ENCODE peak calls at places on chromosomes 11 and 22, in nine cellular contexts. One of them, this sample, is unnamed.

GRCh38 chr11:44659641-44660040 is 67.1 kb upstream of the TSPAN18 start:
- DNase-seq in choroid plexus epithelial cell: no peak
- DNase-seq in adrenal gland: no peak
- DNase-seq in tibial artery: peak
- DNase-seq in foreskin keratinocyte: no peak
- DNase-seq in sigmoid colon: peak
- DNase-seq in Calu3: no peak
- DNase-seq in PC-3: no peak
- DNase-seq in left ventricle myocardium inferior: peak
- DNase-seq in this sample: no peak

GRCh38 chr11:102615077-102615893 is 9.8 kb downstream of the MMP20 start:
- DNase-seq in choroid plexus epithelial cell: no peak
- DNase-seq in adrenal gland: no peak
- DNase-seq in tibial artery: no peak
- DNase-seq in foreskin keratinocyte: no peak
- DNase-seq in sigmoid colon: no peak
- DNase-seq in Calu3: no peak
- DNase-seq in PC-3: peak
- DNase-seq in left ventricle myocardium inferior: no peak
- DNase-seq in this sample: no peak

GRCh38 chr22:42484506-42484905 is 35.1 kb downstream of the RRP7A start:
- DNase-seq in choroid plexus epithelial cell: no peak
- DNase-seq in adrenal gland: no peak
- DNase-seq in tibial artery: no peak
- DNase-seq in foreskin keratinocyte: no peak
- DNase-seq in sigmoid colon: no peak
- DNase-seq in Calu3: no peak
- DNase-seq in PC-3: no peak
- DNase-seq in left ventricle myocardium inferior: no peak
- DNase-seq in this sample: no peak

GRCh38 chr11:67503119-67504022 is 1.8 kb downstream of the PITPNM1 start:
- DNase-seq in choroid plexus epithelial cell: no peak
- DNase-seq in adrenal gland: peak
- DNase-seq in tibial artery: no peak
- DNase-seq in foreskin keratinocyte: no peak
- DNase-seq in sigmoid colon: no peak
- DNase-seq in Calu3: no peak
- DNase-seq in PC-3: no peak
- DNase-seq in left ventricle myocardium inferior: no peak
- DNase-seq in this sample: no peak

GRCh38 chr22:22078329-22078728 is 95.7 kb upstream of the TOP3B start:
- DNase-seq in choroid plexus epithelial cell: no peak
- DNase-seq in adrenal gland: no peak
- DNase-seq in tibial artery: no peak
- DNase-seq in foreskin keratinocyte: no peak
- DNase-seq in sigmoid colon: no peak
- DNase-seq in Calu3: no peak
- DNase-seq in PC-3: no peak
- DNase-seq in left ventricle myocardium inferior: no peak
- DNase-seq in this sample: no peak

GRCh38 chr11:66172146-66172545 is 96.3 kb upstream of the RAB1B start:
- DNase-seq in choroid plexus epithelial cell: peak
- DNase-seq in adrenal gland: no peak
- DNase-seq in tibial artery: no peak
- DNase-seq in foreskin keratinocyte: no peak
- DNase-seq in sigmoid colon: no peak
- DNase-seq in Calu3: no peak
- DNase-seq in PC-3: no peak
- DNase-seq in left ventricle myocardium inferior: no peak
- DNase-seq in this sample: no peak

GRCh38 chr11:64000026-64000739 is 13.9 kb downstream of the OTUB1 start:
- DNase-seq in choroid plexus epithelial cell: peak
- DNase-seq in adrenal gland: peak
- DNase-seq in tibial artery: peak
- DNase-seq in foreskin keratinocyte: no peak
- DNase-seq in sigmoid colon: peak
- DNase-seq in Calu3: no peak
- DNase-seq in PC-3: peak
- DNase-seq in left ventricle myocardium inferior: peak
- DNase-seq in this sample: no peak

GRCh38 chr11:13030857-13031256 is 21.7 kb downstream of the RASSF10 start:
- DNase-seq in choroid plexus epithelial cell: no peak
- DNase-seq in adrenal gland: no peak
- DNase-seq in tibial artery: no peak
- DNase-seq in foreskin keratinocyte: no peak
- DNase-seq in sigmoid colon: no peak
- DNase-seq in Calu3: peak
- DNase-seq in PC-3: no peak
- DNase-seq in left ventricle myocardium inferior: peak
- DNase-seq in this sample: peak

GRCh38 chr22:25235547-25236290 is 16.3 kb downstream of the CRYBB2 start:
- DNase-seq in choroid plexus epithelial cell: peak
- DNase-seq in adrenal gland: peak
- DNase-seq in tibial artery: peak
- DNase-seq in foreskin keratinocyte: peak
- DNase-seq in sigmoid colon: no peak
- DNase-seq in Calu3: peak
- DNase-seq in PC-3: peak
- DNase-seq in left ventricle myocardium inferior: peak
- DNase-seq in this sample: peak

GRCh38 chr11:12811861-12812260 is 137.6 kb downstream of the TEAD1 start:
- DNase-seq in choroid plexus epithelial cell: no peak
- DNase-seq in adrenal gland: no peak
- DNase-seq in tibial artery: no peak
- DNase-seq in foreskin keratinocyte: no peak
- DNase-seq in sigmoid colon: no peak
- DNase-seq in Calu3: no peak
- DNase-seq in PC-3: no peak
- DNase-seq in left ventricle myocardium inferior: no peak
- DNase-seq in this sample: no peak

DNA sequence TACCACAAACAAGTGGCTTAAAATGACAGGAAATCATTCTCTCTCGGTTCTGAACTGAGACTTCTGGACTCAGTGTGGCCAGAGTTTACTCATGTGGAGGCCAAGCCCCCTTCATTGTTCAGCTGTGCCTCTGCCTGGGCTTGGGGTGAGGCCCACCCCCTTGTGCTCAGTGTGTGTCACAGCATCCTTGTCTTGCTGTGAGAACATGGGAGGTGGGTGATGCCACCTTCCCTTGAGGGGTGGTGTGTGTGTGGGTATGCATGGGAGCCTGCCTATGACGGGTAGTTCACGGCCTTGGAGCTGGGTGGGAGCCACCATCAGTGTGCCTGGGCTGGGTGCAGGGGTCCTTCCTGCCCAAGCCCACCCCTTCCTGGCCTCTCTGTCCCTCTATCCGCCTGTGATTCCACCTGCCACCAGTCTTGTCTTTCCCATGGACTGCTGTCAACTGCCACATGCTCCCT is 101.7 kb downstream of the MORC2 start:
- DNase-seq in choroid plexus epithelial cell: no peak
- DNase-seq in adrenal gland: no peak
- DNase-seq in tibial artery: peak
- DNase-seq in foreskin keratinocyte: no peak
- DNase-seq in sigmoid colon: peak
- DNase-seq in Calu3: no peak
- DNase-seq in PC-3: peak
- DNase-seq in left ventricle myocardium inferior: no peak
- DNase-seq in this sample: no peak
- TF ChIP-seq CTCF in choroid plexus epithelial cell: peak
- TF ChIP-seq CTCF in adrenal gland: no peak
- TF ChIP-seq CTCF in tibial artery: no peak
- TF ChIP-seq CTCF in foreskin keratinocyte: peak
- TF ChIP-seq CTCF in sigmoid colon: no peak
- TF ChIP-seq CTCF in Calu3: no peak
- TF ChIP-seq CTCF in PC-3: peak
- TF ChIP-seq CTCF in left ventricle myocardium inferior: no peak
- TF ChIP-seq CTCF in this sample: no peak

DNA sequence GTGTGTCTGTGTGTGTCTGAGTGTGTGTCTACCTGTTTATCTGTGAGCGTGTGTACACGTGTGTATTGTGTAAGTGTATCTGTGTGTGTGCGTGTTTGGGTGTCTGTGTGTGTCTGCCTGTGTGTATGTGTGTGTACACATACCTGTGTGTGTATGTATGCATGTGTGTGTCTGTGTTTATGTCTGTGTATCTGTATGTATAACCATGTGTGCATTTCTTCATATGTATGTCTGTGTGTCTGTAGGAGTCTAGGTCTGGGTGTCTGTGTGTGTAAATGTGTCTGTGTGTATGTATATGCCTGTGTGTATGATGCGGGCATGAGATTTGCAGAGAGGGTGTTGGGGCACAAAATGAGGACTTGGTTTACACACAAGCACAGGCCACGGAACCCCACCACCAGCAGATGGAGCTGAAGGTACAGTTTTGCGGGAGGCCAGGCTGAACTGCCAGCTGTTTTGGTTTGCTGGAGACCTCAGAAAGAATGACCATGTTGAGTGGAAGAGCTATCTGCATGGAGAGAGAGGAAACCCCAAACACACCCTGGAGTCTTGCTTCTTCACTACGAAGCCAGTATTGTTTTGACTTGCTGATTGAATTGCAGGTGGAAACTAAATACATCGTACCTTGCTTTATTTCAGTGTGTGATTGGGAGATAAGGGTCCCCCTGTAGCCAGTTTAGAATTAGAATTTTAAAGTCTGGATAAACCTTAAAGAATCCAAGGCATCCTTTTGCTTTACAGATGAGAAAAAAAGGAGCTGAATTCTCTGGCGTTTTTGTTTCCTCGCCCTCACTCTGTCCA is 497.2 kb downstream of the NTM start:
- DNase-seq in choroid plexus epithelial cell: peak
- DNase-seq in adrenal gland: peak
- DNase-seq in tibial artery: peak
- DNase-seq in foreskin keratinocyte: peak
- DNase-seq in sigmoid colon: peak
- DNase-seq in Calu3: peak
- DNase-seq in PC-3: peak
- DNase-seq in left ventricle myocardium inferior: peak
- DNase-seq in this sample: peak
- TF ChIP-seq CTCF in choroid plexus epithelial cell: peak
- TF ChIP-seq CTCF in adrenal gland: peak
- TF ChIP-seq CTCF in tibial artery: peak
- TF ChIP-seq CTCF in foreskin keratinocyte: peak
- TF ChIP-seq CTCF in sigmoid colon: peak
- TF ChIP-seq CTCF in Calu3: no peak
- TF ChIP-seq CTCF in PC-3: peak
- TF ChIP-seq CTCF in left ventricle myocardium inferior: peak
- TF ChIP-seq CTCF in this sample: peak

DNA sequence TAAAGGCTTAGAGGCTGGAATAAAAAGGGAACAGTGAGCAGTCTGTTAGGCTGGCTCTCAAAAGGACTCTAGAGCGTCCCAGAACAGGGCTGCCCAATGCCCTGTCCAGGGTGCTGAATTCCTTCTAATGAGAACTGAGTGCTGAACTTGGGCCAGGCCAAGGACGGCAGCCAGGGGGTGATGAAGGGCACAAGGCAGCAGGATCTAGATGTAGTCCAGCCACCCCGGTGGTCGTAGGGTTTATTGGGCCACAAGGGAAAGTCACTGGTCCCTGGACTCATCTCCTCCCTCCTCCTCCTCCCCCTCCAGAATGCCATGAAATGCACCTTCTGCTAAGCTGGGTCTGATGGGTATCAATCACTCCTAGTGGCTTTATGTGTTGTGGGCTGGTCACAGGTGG is 19.2 kb downstream of the NPTXR start:
- DNase-seq in choroid plexus epithelial cell: peak
- DNase-seq in adrenal gland: peak
- DNase-seq in tibial artery: no peak
- DNase-seq in foreskin keratinocyte: peak
- DNase-seq in sigmoid colon: peak
- DNase-seq in Calu3: peak
- DNase-seq in PC-3: peak
- DNase-seq in left ventricle myocardium inferior: peak
- DNase-seq in this sample: peak
- TF ChIP-seq CTCF in choroid plexus epithelial cell: peak
- TF ChIP-seq CTCF in adrenal gland: peak
- TF ChIP-seq CTCF in tibial artery: no peak
- TF ChIP-seq CTCF in foreskin keratinocyte: peak
- TF ChIP-seq CTCF in sigmoid colon: no peak
- TF ChIP-seq CTCF in Calu3: peak
- TF ChIP-seq CTCF in PC-3: peak
- TF ChIP-seq CTCF in left ventricle myocardium inferior: peak
- TF ChIP-seq CTCF in this sample: no peak

GRCh38 chr11:122293298-122294023 is 177.4 kb upstream of the BLID start:
- DNase-seq in choroid plexus epithelial cell: peak
- DNase-seq in adrenal gland: peak
- DNase-seq in tibial artery: no peak
- DNase-seq in foreskin keratinocyte: no peak
- DNase-seq in sigmoid colon: no peak
- DNase-seq in Calu3: no peak
- DNase-seq in PC-3: peak
- DNase-seq in left ventricle myocardium inferior: no peak
- DNase-seq in this sample: no peak
- TF ChIP-seq CTCF in choroid plexus epithelial cell: peak
- TF ChIP-seq CTCF in adrenal gland: peak
- TF ChIP-seq CTCF in tibial artery: peak
- TF ChIP-seq CTCF in foreskin keratinocyte: peak
- TF ChIP-seq CTCF in sigmoid colon: no peak
- TF ChIP-seq CTCF in Calu3: no peak
- TF ChIP-seq CTCF in PC-3: peak
- TF ChIP-seq CTCF in left ventricle myocardium inferior: peak
- TF ChIP-seq CTCF in this sample: no peak

GRCh38 chr11:133930767-133931448 is 25.9 kb downstream of the IGSF9B start:
- DNase-seq in choroid plexus epithelial cell: peak
- DNase-seq in adrenal gland: peak
- DNase-seq in tibial artery: no peak
- DNase-seq in foreskin keratinocyte: no peak
- DNase-seq in sigmoid colon: no peak
- DNase-seq in Calu3: no peak
- DNase-seq in PC-3: peak
- DNase-seq in left ventricle myocardium inferior: no peak
- DNase-seq in this sample: no peak
- TF ChIP-seq CTCF in choroid plexus epithelial cell: peak
- TF ChIP-seq CTCF in adrenal gland: peak
- TF ChIP-seq CTCF in tibial artery: peak
- TF ChIP-seq CTCF in foreskin keratinocyte: peak
- TF ChIP-seq CTCF in sigmoid colon: no peak
- TF ChIP-seq CTCF in Calu3: no peak
- TF ChIP-seq CTCF in PC-3: peak
- TF ChIP-seq CTCF in left ventricle myocardium inferior: peak
- TF ChIP-seq CTCF in this sample: no peak

GRCh38 chr11:60098508-60098907 is 10.0 kb downstream of the MS4A2 start:
- DNase-seq in choroid plexus epithelial cell: no peak
- DNase-seq in adrenal gland: no peak
- DNase-seq in tibial artery: no peak
- DNase-seq in foreskin keratinocyte: no peak
- DNase-seq in sigmoid colon: no peak
- DNase-seq in Calu3: no peak
- DNase-seq in PC-3: peak
- DNase-seq in left ventricle myocardium inferior: no peak
- DNase-seq in this sample: no peak
- TF ChIP-seq CTCF in choroid plexus epithelial cell: no peak
- TF ChIP-seq CTCF in adrenal gland: no peak
- TF ChIP-seq CTCF in tibial artery: no peak
- TF ChIP-seq CTCF in foreskin keratinocyte: no peak
- TF ChIP-seq CTCF in sigmoid colon: no peak
- TF ChIP-seq CTCF in Calu3: no peak
- TF ChIP-seq CTCF in PC-3: no peak
- TF ChIP-seq CTCF in left ventricle myocardium inferior: no peak
- TF ChIP-seq CTCF in this sample: no peak

GRCh38 chr11:5891216-5891800 is 1.7 kb upstream of the OR52E5 start:
- DNase-seq in choroid plexus epithelial cell: peak
- DNase-seq in adrenal gland: no peak
- DNase-seq in tibial artery: no peak
- DNase-seq in foreskin keratinocyte: no peak
- DNase-seq in sigmoid colon: no peak
- DNase-seq in Calu3: no peak
- DNase-seq in PC-3: peak
- DNase-seq in left ventricle myocardium inferior: no peak
- DNase-seq in this sample: no peak
- TF ChIP-seq CTCF in choroid plexus epithelial cell: peak
- TF ChIP-seq CTCF in adrenal gland: peak
- TF ChIP-seq CTCF in tibial artery: peak
- TF ChIP-seq CTCF in foreskin keratinocyte: peak
- TF ChIP-seq CTCF in sigmoid colon: no peak
- TF ChIP-seq CTCF in Calu3: no peak
- TF ChIP-seq CTCF in PC-3: peak
- TF ChIP-seq CTCF in left ventricle myocardium inferior: peak
- TF ChIP-seq CTCF in this sample: no peak